ENCODE peak calls at places on chromosomes 3 and 15, in nine cellular contexts. E is Calu3; Y is stimulated activated naive B cell treated with anti-CD40 and anti-IgM and Interleukin-4, amounts not matched to agents 10 μg/mL and 1 μg/mL and 100 μg/mL, for 72 hours; P is cardiac fibroblast; X is dorsolateral prefrontal cortex; V is iris pigment epithelial cell; I is GM03348; Z is bronchial epithelial cell; O is mesothelial cell of epicardium. C is an unnamed sample.

GRCh38 chr3:16203031-16203430 is 28.6 kb downstream of the GALNT15 start:
- DNase-seq in E (no peak), Y (no peak), P (no peak), X (no peak), V (peak; percentile 56), I (peak; percentile 41), Z (peak; percentile 62), O (no peak), C (no peak)

GRCh38 chr15:94119215-94119815 is 112.0 kb upstream of the MCTP2 start:
- DNase-seq in E (no peak), Y (no peak), P (no peak), X (no peak), V (no peak), I (no peak), Z (no peak), O (no peak), C (no peak)

GRCh38 chr15:73804421-73804820 is 51.3 kb upstream of the INSYN1 start:
- DNase-seq in E (no peak), Y (no peak), P (no peak), X (no peak), V (no peak), I (no peak), Z (no peak), O (no peak), C (no peak)

GRCh38 chr3:3053974-3054373 is 56.2 kb downstream of the IL5RA start:
- DNase-seq in E (peak; percentile 4), Y (no peak), P (peak; percentile 21), X (no peak), V (no peak), I (no peak), Z (no peak), O (no peak), C (no peak)

GRCh38 chr3:171113716-171114115 is 87.2 kb upstream of the SLC2A2 start:
- DNase-seq in E (no peak), Y (no peak), P (no peak), X (no peak), V (no peak), I (no peak), Z (no peak), O (no peak), C (no peak)

GRCh38 chr3:30646181-30646876 is 39.9 kb downstream of the TGFBR2 start:
- DNase-seq in E (no peak), Y (no peak), P (no peak), X (no peak), V (peak; percentile 90), I (peak; percentile 50), Z (no peak), O (no peak), C (no peak)

GRCh38 chr3:31936661-31937060 is 44.4 kb downstream of the OSBPL10 start:
- DNase-seq in E (no peak), Y (no peak), P (peak; percentile 72), X (no peak), V (peak; percentile 67), I (no peak), Z (no peak), O (no peak), C (no peak)

GRCh38 chr3:105431171-105431570 is 64.5 kb downstream of the ALCAM start:
- DNase-seq in E (no peak), Y (no peak), P (no peak), X (no peak), V (no peak), I (no peak), Z (no peak), O (no peak), C (no peak)

GRCh38 chr15:85393206-85393605 is 12.8 kb downstream of the AKAP13 start:
- DNase-seq in E (no peak), Y (no peak), P (no peak), X (no peak), V (no peak), I (no peak), Z (no peak), O (no peak), C (no peak)

GRCh38 chr15:48794697-48795134 is 16.2 kb downstream of the CEP152 start:
- DNase-seq in E (no peak), Y (peak; percentile 26), P (peak; percentile 40), X (no peak), V (peak; percentile 40), I (no peak), Z (peak; percentile 49), O (no peak), C (no peak)

GRCh38 chr3:46215810-46216414 is 7.8 kb upstream of the CCR1 start:
- DNase-seq in E (peak; percentile 47), Y (no peak), P (no peak), X (no peak), V (peak; percentile 16), I (no peak), Z (peak; percentile 71), O (no peak), C (no peak)

GRCh38 chr3:122310361-122310760 is 14.7 kb upstream of the CSTA start:
- DNase-seq in E (no peak), Y (no peak), P (no peak), X (no peak), V (no peak), I (no peak), Z (peak; percentile 92), O (no peak), C (no peak)

GRCh38 chr3:87436781-87437543 is 160.6 kb upstream of the POU1F1 start:
- DNase-seq in E (no peak), Y (no peak), P (no peak), X (no peak), V (peak; percentile 9), I (peak; percentile 31), Z (peak; percentile 57), O (no peak), C (no peak)

GRCh38 chr3:143291826-143292447 is 172.4 kb downstream of the CHST2 start:
- DNase-seq in E (no peak), Y (no peak), P (peak; percentile 49), X (no peak), V (no peak), I (no peak), Z (no peak), O (no peak), C (no peak)

GRCh38 chr15:75104804-75105557 is 81.6 kb downstream of the PPCDC start:
- DNase-seq in E (peak; percentile 93), Y (peak; percentile 69), P (peak; percentile 93), X (no peak), V (peak; percentile 98), I (peak; percentile 83), Z (peak; percentile 99), O (no peak), C (peak; percentile 9)

GRCh38 chr3:128875556-128876120 is 3.8 kb upstream of the ACAD9 start:
- DNase-seq in E (peak; percentile 73), Y (peak; percentile 49), P (peak; percentile 17), X (no peak), V (no peak), I (peak; percentile 59), Z (peak; percentile 6), O (no peak), C (no peak)

GRCh38 chr3:45993421-45994027 is 2.1 kb downstream of the FYCO1 start:
- DNase-seq in E (no peak), Y (no peak), P (no peak), X (no peak), V (no peak), I (no peak), Z (no peak), O (no peak), C (no peak)

GRCh38 chr3:40387001-40387894 is at the start of gene ENTPD3:
- DNase-seq in E (peak; percentile 61), Y (no peak), P (no peak), X (peak; percentile 54), V (no peak), I (peak; percentile 72), Z (peak; percentile 50), O (no peak), C (no peak)

GRCh38 chr3:152355744-152356665 is 87.3 kb downstream of the MBNL1 start:
- DNase-seq in E (no peak), Y (no peak), P (peak; percentile 39), X (no peak), V (no peak), I (peak; percentile 10), Z (no peak), O (no peak), C (no peak)

GRCh38 chr3:182925330-182925943 is 54.9 kb downstream of the DCUN1D1 start:
- DNase-seq in E (no peak), Y (no peak), P (peak; percentile 58), X (no peak), V (peak; percentile 64), I (peak; percentile 35), Z (peak; percentile 95), O (no peak), C (no peak)

GRCh38 chr3:52350981-52351761 is 35.1 kb downstream of the DNAH1 start:
- DNase-seq in E (no peak), Y (peak; percentile 27), P (no peak), X (no peak), V (no peak), I (no peak), Z (no peak), O (no peak), C (no peak)

GRCh38 chr3:104244680-104245079 is 1122.0 kb upstream of the ALCAM start:
- DNase-seq in E (no peak), Y (no peak), P (no peak), X (no peak), V (no peak), I (no peak), Z (peak; percentile 57), O (no peak), C (no peak)

GRCh38 chr15:85579011-85579701 is 198.8 kb downstream of the AKAP13 start:
- DNase-seq in E (peak; percentile 37), Y (no peak), P (peak; percentile 35), X (no peak), V (no peak), I (no peak), Z (no peak), O (no peak), C (no peak)

GRCh38 chr3:122012821-122013220 is 9.2 kb downstream of the ILDR1 start:
- DNase-seq in E (no peak), Y (no peak), P (no peak), X (no peak), V (no peak), I (no peak), Z (no peak), O (no peak), C (no peak)

GRCh38 chr15:85333132-85333831 is 47.1 kb upstream of the AKAP13 start:
- DNase-seq in E (no peak), Y (no peak), P (peak; percentile 94), X (no peak), V (peak; percentile 90), I (peak; percentile 85), Z (no peak), O (no peak), C (no peak)

GRCh38 chr15:29676961-29677402 is 145.3 kb downstream of the TJP1 start:
- DNase-seq in E (no peak), Y (no peak), P (peak; percentile 58), X (no peak), V (peak; percentile 59), I (peak; percentile 63), Z (peak; percentile 55), O (no peak), C (no peak)

GRCh38 chr3:37457392-37458065 is 283.1 kb upstream of the LRRFIP2 start:
- DNase-seq in E (no peak), Y (no peak), P (peak; percentile 71), X (no peak), V (no peak), I (no peak), Z (no peak), O (no peak), C (no peak)

GRCh38 chr3:10442151-10442795 is 63.1 kb downstream of the ATP2B2 start:
- DNase-seq in E (no peak), Y (no peak), P (no peak), X (no peak), V (no peak), I (no peak), Z (no peak), O (no peak), C (no peak)

GRCh38 chr3:139780603-139781002 is 102.8 kb upstream of the NMNAT3 start:
- DNase-seq in E (no peak), Y (no peak), P (no peak), X (no peak), V (no peak), I (no peak), Z (no peak), O (no peak), C (no peak)

GRCh38 chr15:65833501-65834220 is 35.6 kb upstream of the RAB11A start:
- DNase-seq in E (no peak), Y (no peak), P (no peak), X (no peak), V (peak; percentile 18), I (no peak), Z (no peak), O (no peak), C (no peak)

GRCh38 chr3:140292684-140293083 is 357.7 kb downstream of the CLSTN2 start:
- DNase-seq in E (no peak), Y (no peak), P (peak; percentile 46), X (no peak), V (peak; percentile 6), I (peak; percentile 53), Z (peak; percentile 85), O (no peak), C (no peak)

C was measured in amygdala.